ENCODE peak calls at places on chromosomes 4 and X, in four cellular contexts. W, R, D and X are unnamed samples.

GRCh38 chr4:121034010-121034409 is 38.3 kb downstream of the NDNF start:
- DNase-seq in W (no peak), R (peak; percentile 82), D (no peak), X (no peak)

GRCh38 chr4:165433529-165433928 is 54.7 kb downstream of the CPE start:
- DNase-seq in W (no peak), R (no peak), D (no peak), X (no peak)

GRCh38 chr4:37802068-37802666 is 24.3 kb upstream of the PGM2 start:
- DNase-seq in W (peak; percentile 55), R (peak; percentile 80), D (no peak), X (peak; percentile 77)

GRCh38 chr4:87150498-87151261 is 69.7 kb downstream of the KLHL8 start:
- DNase-seq in W (no peak), R (peak; percentile 79), D (no peak), X (peak; percentile 75)

GRCh38 chr4:22502895-22503814 is 12.7 kb downstream of the ADGRA3 start:
- DNase-seq in W (no peak), R (no peak), D (no peak), X (no peak)

GRCh38 chr4:151553874-151554273 is 144.9 kb downstream of the FHIP1A start:
- DNase-seq in W (no peak), R (no peak), D (no peak), X (no peak)

GRCh38 chr4:185709802-185710486 is 102.0 kb downstream of the SORBS2 start:
- DNase-seq in W (no peak), R (peak; percentile 18), D (no peak), X (no peak)

GRCh38 chrX:5753291-5753690 is 475.4 kb downstream of the NLGN4X start:
- DNase-seq in W (no peak), R (no peak), D (no peak), X (no peak)

GRCh38 chrX:53188763-53189162 is 36.2 kb downstream of the KDM5C start:
- DNase-seq in W (no peak), R (no peak), D (no peak), X (no peak)

GRCh38 chrX:100593142-100593541 is 8.4 kb downstream of the TNMD start:
- DNase-seq in W (no peak), R (no peak), D (no peak), X (no peak)

GRCh38 chr4:8838296-8838695 is 33.3 kb downstream of the HMX1 start:
- DNase-seq in W (no peak), R (no peak), D (no peak), X (no peak)

GRCh38 chrX:65587616-65588526 is 53.3 kb upstream of the LAS1L start:
- DNase-seq in W (peak; percentile 63), R (peak; percentile 80), D (peak; percentile 95), X (no peak)

GRCh38 chr4:57075353-57075752 is 34.8 kb downstream of the IGFBP7 start:
- DNase-seq in W (no peak), R (no peak), D (no peak), X (no peak)

GRCh38 chr4:151052785-151053184 is 37.7 kb upstream of the LRBA start:
- DNase-seq in W (no peak), R (no peak), D (no peak), X (no peak)

GRCh38 chrX:96683997-96684338 is 674 bp upstream of the DIAPH2 start:
- DNase-seq in W (no peak), R (no peak), D (no peak), X (no peak)

GRCh38 chr4:88865051-88865450 is 167.4 kb upstream of the NAP1L5 start:
- DNase-seq in W (no peak), R (peak; percentile 37), D (no peak), X (no peak)

GRCh38 chrX:151902813-151903591 is 9.7 kb upstream of the MAGEA4 start:
- DNase-seq in W (no peak), R (peak; percentile 71), D (no peak), X (peak; percentile 24)

GRCh38 chrX:43166874-43167273 is 388.9 kb upstream of the PPP1R2C start:
- DNase-seq in W (no peak), R (no peak), D (no peak), X (no peak)

GRCh38 chr4:152709675-152710438 is 30.1 kb upstream of the TMEM154 start:
- DNase-seq in W (no peak), R (no peak), D (no peak), X (no peak)

GRCh38 chrX:78199851-78200250 is 60.4 kb upstream of the TAF9B start:
- DNase-seq in W (no peak), R (no peak), D (no peak), X (peak; percentile 3)

GRCh38 chr4:169815606-169816005 is 57.9 kb upstream of the HPF1 start:
- DNase-seq in W (no peak), R (no peak), D (no peak), X (no peak)

GRCh38 chrX:35664838-35665237 is 133.3 kb upstream of the MAGEB16 start:
- DNase-seq in W (no peak), R (no peak), D (no peak), X (no peak)

GRCh38 chr4:136643416-136643815 is 888.9 kb downstream of the PCDH18 start:
- DNase-seq in W (no peak), R (no peak), D (no peak), X (no peak)
- H3K4me3 ChIP-seq in W (no peak overlapping the region), R (no peak overlapping the region), D (no peak overlapping the region), X (no peak overlapping the region)

GRCh38 chr4:76606662-76607265 is 171.7 kb downstream of the SHROOM3 start:
- DNase-seq in W (no peak), R (no peak), D (no peak), X (no peak)
- H3K4me1 ChIP-seq in W (peaks cover 4% of the 10 kb centered on the region), R (peaks cover 13% of the 10 kb centered on the region), D (no peaks in the 10 kb centered on the region), X (peaks cover 51% of the 10 kb centered on the region)

GRCh38 chr4:95867919-95868318 is 28.0 kb downstream of the PDHA2 start:
- DNase-seq in W (no peak), R (peak; percentile 11), D (no peak), X (no peak)
- H3K9me3 ChIP-seq in W (no peaks in the 10 kb centered on the region), R (no peaks in the 10 kb centered on the region), D (no peaks in the 10 kb centered on the region), X (peaks cover 8% of the 10 kb centered on the region)

GRCh38 chr4:39354178-39354503 is 12.0 kb downstream of the RFC1 start:
- DNase-seq in W (no peak), R (no peak), D (no peak), X (no peak)
- H3K4me3 ChIP-seq in W (no peak overlapping the region), R (peak overlapping the region; percentile 30), D (peak overlapping the region; percentile 60), X (no peak overlapping the region)

GRCh38 chr4:113677333-113677732 is 84.2 kb downstream of the CAMK2D start:
- DNase-seq in W (no peak), R (no peak), D (no peak), X (no peak)

GRCh38 chr4:113675731-113676707 is 85.5 kb downstream of the CAMK2D start:
- DNase-seq in W (no peak), R (peak; percentile 61), D (no peak), X (no peak)

GRCh38 chr4:113674733-113675132 is 86.8 kb downstream of the CAMK2D start:
- DNase-seq in W (no peak), R (no peak), D (no peak), X (no peak)

GRCh38 chr4:113682730-113683129 is 78.8 kb downstream of the CAMK2D start:
- DNase-seq in W (no peak), R (peak; percentile 71), D (no peak), X (no peak)

GRCh38 chr4:113678651-113679050 is 82.9 kb downstream of the CAMK2D start:
- DNase-seq in W (no peak), R (no peak), D (no peak), X (no peak)
- H3K4me1 ChIP-seq in W (no peaks in the 10 kb centered on the region), R (peaks cover 2% of the 10 kb centered on the region), D (peaks cover 11% of the 10 kb centered on the region), X (peaks cover 13% of the 10 kb centered on the region)

GRCh38 chr4:17189322-17189721 is 290.9 kb upstream of the LDB2 start:
- DNase-seq in W (no peak), R (peak; percentile 87), D (no peak), X (no peak)
- H3K9me3 ChIP-seq in W (no peaks in the 10 kb centered on the region), R (no peaks in the 10 kb centered on the region), D (no peaks in the 10 kb centered on the region), X (no peaks in the 10 kb centered on the region)

DNA sequence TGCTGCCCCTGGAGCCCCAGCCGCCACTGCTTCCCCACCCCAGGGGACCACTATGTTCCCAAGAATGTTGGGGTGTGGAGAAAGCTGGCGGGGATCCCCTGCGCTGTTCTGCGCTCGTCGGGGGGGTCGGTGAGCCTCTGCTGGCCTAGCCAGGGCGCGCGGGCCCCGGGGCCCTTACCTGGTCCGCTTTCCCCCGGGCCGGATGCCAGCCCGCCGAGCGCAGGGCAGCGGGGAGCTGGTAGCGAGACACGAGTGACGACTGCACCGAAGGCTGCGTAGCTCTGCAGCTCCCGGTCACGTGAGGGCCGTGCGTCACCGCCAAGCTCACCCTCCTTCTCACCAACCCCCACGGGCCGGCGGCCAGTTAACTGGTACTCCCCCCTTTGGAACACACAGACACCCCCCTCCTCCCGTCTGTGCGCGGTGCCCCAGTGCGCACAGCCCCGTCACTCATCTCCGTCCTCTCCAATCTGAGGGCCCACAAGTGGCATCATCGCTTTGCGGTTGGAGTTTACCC is at the start of gene BEX1:
- DNase-seq in W (peak; percentile 86), R (peak; percentile 32), D (peak; percentile 70), X (no peak)
- H3K4me3 ChIP-seq in W (peak within 1 kb of the TSS; percentile 26), R (no peak within 1 kb of the TSS), D (peak within 1 kb of the TSS; percentile 11), X (no peak within 1 kb of the TSS)

GRCh38 chr4:76804060-76804459 is 93.9 kb downstream of the SOWAHB start:
- DNase-seq in W (no peak), R (peak; percentile 21), D (no peak), X (no peak)
- H3K4me1 ChIP-seq in W (no peaks in the 10 kb centered on the region), R (peaks cover 16% of the 10 kb centered on the region), D (peaks cover 3% of the 10 kb centered on the region), X (peaks cover 16% of the 10 kb centered on the region)

DNA sequence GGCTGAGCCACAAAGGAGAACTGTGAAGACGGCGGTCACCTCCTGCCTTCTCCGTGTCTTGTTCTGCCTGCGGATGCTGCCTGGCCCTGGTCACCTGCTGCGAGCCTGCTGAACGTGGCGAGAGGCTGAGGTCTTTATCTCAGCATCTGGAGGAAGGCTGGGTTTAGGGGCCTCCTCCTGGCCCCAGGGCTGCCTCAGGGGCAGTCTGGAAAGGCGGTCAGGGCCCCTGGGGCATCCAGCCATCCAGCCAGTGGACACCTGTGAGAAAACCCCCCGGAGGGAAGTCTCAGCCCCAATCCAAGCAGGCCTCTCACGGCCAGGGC is 11.2 kb downstream of the PDE6B start:
- DNase-seq in W (no peak), R (no peak), D (peak; percentile 31), X (peak; percentile 22)
- H3K9me3 ChIP-seq in W (no peaks in the 10 kb centered on the region), R (no peaks in the 10 kb centered on the region), D (no peaks in the 10 kb centered on the region), X (no peaks in the 10 kb centered on the region)

GRCh38 chrX:56817179-56817578 is 88.1 kb downstream of the NBDY start:
- DNase-seq in W (no peak), R (no peak), D (no peak), X (no peak)

GRCh38 chrX:56811599-56811998 is 82.6 kb downstream of the NBDY start:
- DNase-seq in W (no peak), R (no peak), D (no peak), X (no peak)

GRCh38 chrX:56813318-56813837 is 84.3 kb downstream of the NBDY start:
- DNase-seq in W (no peak), R (peak; percentile 51), D (peak; percentile 53), X (no peak)

GRCh38 chrX:56812515-56813105 is 83.6 kb downstream of the NBDY start:
- DNase-seq in W (no peak), R (peak; percentile 24), D (peak; percentile 43), X (no peak)
- H3K4me3 ChIP-seq in W (no peak overlapping the region), R (no peak overlapping the region), D (no peak overlapping the region), X (no peak overlapping the region)